ENCODE peak calls at places on chromosomes 2 and 18, in five cellular contexts. R is fibroblast of lung, C is suprapubic skin, U is uterus, O is mesendoderm. N is an unnamed sample.

GRCh38 chr2:171347158-171347557 is 86.6 kb downstream of the METTL8 start:
- DNase-seq in O (no peak), U (no peak), R (peak; percentile 58), C (no peak), N (no peak)

GRCh38 chr18:39421319-39421718 is 1855.7 kb upstream of the CELF4 start:
- DNase-seq in U (no peak), C (no peak), R (no peak), O (no peak), N (no peak)

GRCh38 chr2:233059797-233060499 is at the start of gene INPP5D:
- DNase-seq in R (no peak), C (peak; percentile 58), O (no peak), U (no peak), N (no peak)

GRCh38 chr2:237935740-237936452 is 30.9 kb upstream of the UBE2F start:
- DNase-seq in C (no peak), R (peak; percentile 24), O (peak; percentile 31), U (no peak), N (no peak)

GRCh38 chr2:86556508-86556907 is 6.7 kb downstream of the CHMP3 start:
- DNase-seq in C (no peak), O (peak; percentile 22), R (no peak), U (no peak), N (no peak)

GRCh38 chr2:39584283-39584972 is 81.3 kb upstream of the TMEM178A start:
- DNase-seq in R (peak; percentile 87), O (no peak), U (no peak), C (no peak), N (peak; percentile 86)

GRCh38 chr18:50507120-50507590 is 52.7 kb upstream of the MAPK4 start:
- DNase-seq in O (peak; percentile 77), U (no peak), C (no peak), R (peak; percentile 1), N (no peak)

GRCh38 chr18:79856119-79857080 is 58.7 kb downstream of the KCNG2 start:
- DNase-seq in C (no peak), O (peak; percentile 92), R (peak; percentile 35), U (no peak), N (peak; percentile 91)

GRCh38 chr2:240569523-240569997 is 1.3 kb downstream of the RNPEPL1 start:
- DNase-seq in U (peak; percentile 14), C (no peak), R (no peak), O (no peak), N (peak; percentile 72)

GRCh38 chr2:125418483-125418882 is 1237.5 kb upstream of the GYPC start:
- DNase-seq in U (no peak), O (no peak), C (no peak), R (no peak), N (no peak)

GRCh38 chr2:135202751-135203150 is 150.7 kb downstream of the RAB3GAP1 start:
- DNase-seq in R (no peak), U (no peak), C (no peak), O (no peak), N (no peak)

GRCh38 chr2:18436408-18437077 is 123.9 kb downstream of the RDH14 start:
- DNase-seq in O (no peak), C (no peak), R (peak; percentile 74), U (no peak), N (no peak)

DNA sequence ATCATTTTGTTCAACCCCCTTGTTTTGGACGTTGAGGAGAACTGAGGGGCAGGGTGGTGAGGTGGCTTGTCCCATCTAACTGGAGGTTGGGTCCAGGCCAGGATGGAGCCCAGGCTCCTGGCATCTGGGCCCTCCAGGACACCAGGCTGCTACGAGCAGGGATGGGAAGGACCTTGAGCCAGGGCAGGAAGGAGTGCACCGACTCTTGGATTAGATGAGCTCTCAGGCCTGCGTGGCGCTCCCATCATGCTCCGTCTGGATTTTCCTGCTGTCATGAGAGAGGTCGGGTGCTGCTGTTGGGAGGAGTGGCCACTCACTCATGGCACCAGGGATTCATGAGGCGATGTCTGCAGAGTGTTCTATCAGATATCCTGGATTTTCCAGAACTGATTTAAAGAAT is 18.3 kb upstream of the ALLC start:
- DNase-seq in O (no peak), U (no peak), C (no peak), R (no peak), N (peak; percentile 44)
- H3K27me3 ChIP-seq in O (no peaks in the 10 kb centered on the region), U (no peaks in the 10 kb centered on the region), C (peaks cover 10% of the 10 kb centered on the region), R (no peaks in the 10 kb centered on the region), N (no peaks in the 10 kb centered on the region)

GRCh38 chr2:64860321-64860751 is 128.9 kb upstream of the SLC1A4 start:
- DNase-seq in U (no peak), R (no peak), C (peak; percentile 65), O (no peak), N (no peak)

GRCh38 chr2:64860936-64861335 is 128.3 kb upstream of the SLC1A4 start:
- DNase-seq in U (no peak), R (no peak), C (peak; percentile 2), O (no peak), N (no peak)

GRCh38 chr2:64859208-64860161 is 129.7 kb upstream of the SLC1A4 start:
- DNase-seq in O (peak; percentile 78), R (peak; percentile 95), U (peak; percentile 90), C (peak; percentile 96), N (peak; percentile 99)

GRCh38 chr2:64857581-64858471 is 131.4 kb upstream of the SLC1A4 start:
- DNase-seq in C (peak; percentile 66), R (peak; percentile 85), U (peak; percentile 72), O (no peak), N (peak; percentile 93)

GRCh38 chr2:64858541-64859031 is 130.6 kb upstream of the SLC1A4 start:
- DNase-seq in C (peak; percentile 66), U (no peak), R (peak; percentile 24), O (no peak), N (peak; percentile 10)
- H3K27me3 ChIP-seq in C (no peaks in the 10 kb centered on the region), U (no peaks in the 10 kb centered on the region), R (no peaks in the 10 kb centered on the region), O (no peaks in the 10 kb centered on the region), N (no peaks in the 10 kb centered on the region)

GRCh38 chr2:242052421-242052820 is 182.9 kb downstream of the RTP5 start:
- DNase-seq in C (no peak), U (no peak), O (no peak), R (no peak), N (no peak)
- H3K27me3 ChIP-seq in C (peaks cover 34% of the 10 kb centered on the region), U (no peaks in the 10 kb centered on the region), O (no peaks in the 10 kb centered on the region), R (peaks cover 15% of the 10 kb centered on the region), N (peaks cover 29% of the 10 kb centered on the region)

GRCh38 chr2:188478724-188479123 is 187.1 kb downstream of the GULP1 start:
- DNase-seq in O (peak; percentile 69), R (no peak), C (no peak), U (no peak), N (no peak)

GRCh38 chr2:188477564-188478086 is 186.0 kb downstream of the GULP1 start:
- DNase-seq in R (no peak), U (no peak), O (peak; percentile 63), C (no peak), N (no peak)

GRCh38 chr2:188475945-188476344 is 184.3 kb downstream of the GULP1 start:
- DNase-seq in O (no peak), C (no peak), U (no peak), R (peak; percentile 88), N (no peak)

GRCh38 chr2:188485496-188485895 is 193.8 kb downstream of the GULP1 start:
- DNase-seq in C (no peak), O (no peak), U (no peak), R (peak; percentile 36), N (no peak)

GRCh38 chr2:188481474-188481873 is 189.8 kb downstream of the GULP1 start:
- DNase-seq in U (no peak), R (no peak), O (no peak), C (no peak), N (no peak)
- H3K27me3 ChIP-seq in U (no peaks in the 10 kb centered on the region), R (no peaks in the 10 kb centered on the region), O (no peaks in the 10 kb centered on the region), C (no peaks in the 10 kb centered on the region), N (no peaks in the 10 kb centered on the region)

DNA sequence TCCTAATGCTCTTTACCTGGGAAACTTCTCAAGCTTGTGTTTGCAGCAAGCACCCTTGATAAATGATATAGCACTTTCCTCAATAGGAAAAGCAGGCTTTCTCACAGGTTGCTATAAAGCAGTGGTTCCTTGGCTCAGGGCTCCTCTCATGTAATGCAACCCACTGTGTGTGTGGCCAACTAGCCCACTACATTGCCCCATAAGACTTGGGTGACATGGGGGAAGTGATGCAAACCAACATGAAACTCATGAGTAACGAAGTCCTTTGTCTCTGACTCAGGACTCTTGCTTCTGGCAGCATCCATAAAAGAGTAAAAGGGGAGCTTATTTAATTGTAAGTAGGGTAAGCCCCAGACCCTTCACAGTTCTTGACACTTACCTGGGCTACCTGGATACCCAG is 106.9 kb downstream of the COL4A4 start:
- DNase-seq in C (no peak), U (no peak), R (no peak), O (no peak), N (no peak)
- H3K27me3 ChIP-seq in C (no peaks in the 10 kb centered on the region), U (no peaks in the 10 kb centered on the region), R (no peaks in the 10 kb centered on the region), O (no peaks in the 10 kb centered on the region), N (no peaks in the 10 kb centered on the region)

DNA sequence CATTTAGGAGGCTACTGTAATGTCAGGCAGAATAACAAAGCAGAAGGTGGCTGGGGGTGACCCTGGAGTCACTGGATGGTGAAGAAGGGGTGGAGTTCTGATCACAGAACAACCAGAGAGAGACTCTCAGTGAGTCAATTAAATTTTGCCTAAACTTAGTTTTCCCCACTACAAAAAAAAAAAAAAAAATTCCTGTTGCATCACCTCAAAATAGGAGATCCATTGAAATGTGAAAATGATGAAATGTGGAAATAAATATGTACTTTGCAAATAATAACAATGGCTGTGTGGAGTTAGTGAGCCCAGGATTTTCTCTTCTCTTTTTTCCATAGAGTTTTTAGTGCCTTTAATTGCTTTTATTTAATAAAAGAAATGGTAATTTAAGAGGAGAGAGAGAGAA is 165.5 kb downstream of the GFPT1 start:
- DNase-seq in O (no peak), C (no peak), U (no peak), R (no peak), N (no peak)
- H3K27me3 ChIP-seq in O (no peaks in the 10 kb centered on the region), C (no peaks in the 10 kb centered on the region), U (no peaks in the 10 kb centered on the region), R (no peaks in the 10 kb centered on the region), N (no peaks in the 10 kb centered on the region)

N was measured in osteoblast.